ENCODE peak calls at places on chromosome 22, in six cellular contexts. T, N, J, U, H and Y are unnamed samples.

GRCh38 chr22:29313126-29314071 is 2.1 kb downstream of the RASL10A start:
- DNase-seq in N (no peak), H (no peak), J (peak; percentile 88), T (peak; percentile 86), U (peak; percentile 21), Y (peak; percentile 53)

GRCh38 chr22:50470491-50470890 is 4.3 kb downstream of the SBF1 start:
- DNase-seq in J (no peak), H (no peak), N (no peak), T (no peak), U (no peak), Y (no peak)

GRCh38 chr22:41288245-41288946 is 2.4 kb upstream of the RANGAP1 start:
- DNase-seq in H (no peak), U (no peak), J (no peak), N (peak; percentile 92), T (no peak), Y (no peak)

GRCh38 chr22:50302564-50302963 is 4.9 kb downstream of the PLXNB2 start:
- DNase-seq in H (no peak), T (peak; percentile 67), U (no peak), N (no peak), J (no peak), Y (no peak)

GRCh38 chr22:34902335-34902734 is 163.6 kb upstream of the ISX start:
- DNase-seq in T (no peak), N (no peak), H (no peak), J (no peak), U (no peak), Y (no peak)

GRCh38 chr22:35549338-35549737 is 8.7 kb downstream of the RASD2 start:
- DNase-seq in U (no peak), H (no peak), T (no peak), J (no peak), N (no peak), Y (no peak)

GRCh38 chr22:19571995-19572394 is 47.8 kb upstream of the CLDN5 start:
- DNase-seq in H (no peak), N (no peak), U (peak; percentile 38), T (no peak), J (no peak), Y (no peak)

GRCh38 chr22:18070556-18071306 is 7.1 kb upstream of the PEX26 start:
- DNase-seq in T (no peak), N (peak; percentile 25), J (peak; percentile 53), H (no peak), U (no peak), Y (no peak)

GRCh38 chr22:48940266-48940987 is 887.2 kb downstream of the BRD1 start:
- DNase-seq in T (no peak), J (peak; percentile 37), H (no peak), U (no peak), N (no peak), Y (no peak)

GRCh38 chr22:45318558-45319318 is 9.0 kb downstream of the FAM118A start:
- DNase-seq in J (no peak), T (no peak), N (no peak), H (peak; percentile 46), U (no peak), Y (no peak)

GRCh38 chr22:48711669-48712068 is 1116.0 kb downstream of the BRD1 start:
- DNase-seq in J (no peak), N (no peak), T (no peak), H (no peak), U (no peak), Y (no peak)

GRCh38 chr22:42366815-42367581 is 65.2 kb downstream of the NFAM1 start:
- DNase-seq in H (no peak), N (no peak), J (no peak), T (no peak), U (no peak), Y (no peak)

GRCh38 chr22:44583076-44583760 is 85.2 kb upstream of the RTL6 start:
- DNase-seq in U (no peak), N (no peak), J (no peak), H (no peak), T (no peak), Y (no peak)

GRCh38 chr22:50307891-50308596 is 598 bp upstream of the PLXNB2 start:
- DNase-seq in U (no peak), N (no peak), T (no peak), J (no peak), H (no peak), Y (no peak)

GRCh38 chr22:29167032-29167911 is 38.4 kb upstream of the EMID1 start:
- DNase-seq in N (no peak), T (no peak), U (no peak), J (no peak), H (peak; percentile 100), Y (peak; percentile 78)

GRCh38 chr22:20131593-20131855 is at the start of gene ZDHHC8:
- DNase-seq in N (no peak), U (peak; percentile 96), J (no peak), H (no peak), T (no peak), Y (peak; percentile 66)

GRCh38 chr22:45335021-45335818 is 25.5 kb downstream of the FAM118A start:
- DNase-seq in N (no peak), U (no peak), T (peak; percentile 48), H (no peak), J (peak; percentile 52), Y (no peak)

GRCh38 chr22:20316844-20317401 is 2.9 kb downstream of the DGCR6L start:
- DNase-seq in T (no peak), J (peak; percentile 35), N (no peak), H (no peak), U (peak; percentile 25), Y (no peak)

GRCh38 chr22:43006753-43007152 is 8.2 kb downstream of the PACSIN2 start:
- DNase-seq in J (no peak), T (no peak), H (no peak), N (no peak), U (no peak), Y (no peak)

GRCh38 chr22:34429314-34429713 is 509.0 kb upstream of the LARGE1 start:
- DNase-seq in T (no peak), U (no peak), H (no peak), J (no peak), N (no peak), Y (no peak)

GRCh38 chr22:50200333-50201190 is at the start of gene SELENOO:
- DNase-seq in H (no peak), N (peak; percentile 75), J (peak; percentile 85), U (peak; percentile 90), T (peak; percentile 100), Y (peak; percentile 100)

GRCh38 chr22:30430933-30431332 is 5.4 kb downstream of the MTFP1 start:
- DNase-seq in T (no peak), U (no peak), H (no peak), N (no peak), J (no peak), Y (no peak)

GRCh38 chr22:36036167-36036624 is 7.6 kb upstream of the RBFOX2 start:
- DNase-seq in N (no peak), H (no peak), T (peak; percentile 69), U (no peak), J (no peak), Y (no peak)

GRCh38 chr22:23970816-23971482 is 3.3 kb downstream of the DDT start:
- DNase-seq in U (peak; percentile 14), T (no peak), J (peak; percentile 36), H (no peak), N (no peak), Y (no peak)

DNA sequence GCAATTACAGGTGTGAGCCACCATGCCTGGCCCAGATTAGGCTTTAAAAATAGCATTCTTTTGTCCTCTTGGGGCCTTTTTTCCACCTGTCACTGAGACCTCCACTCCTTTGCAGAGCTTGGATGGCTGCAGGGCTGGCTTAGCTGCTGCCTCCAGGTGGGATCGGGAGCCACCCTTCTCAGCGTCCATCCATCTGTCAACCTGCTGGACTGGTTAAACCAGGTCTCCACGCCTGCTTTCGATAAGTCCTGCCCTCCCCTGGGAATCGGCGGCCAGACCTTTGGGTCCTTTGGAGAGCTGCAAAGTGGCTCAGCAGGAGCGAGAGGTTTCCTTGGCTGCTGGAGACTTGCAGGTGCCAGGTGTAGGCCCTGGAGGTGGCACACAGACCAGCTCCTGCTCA is 23.4 kb upstream of the GRAMD4 start:
- DNase-seq in H (no peak), U (no peak), J (no peak), N (no peak), T (no peak), Y (no peak)
- TF ChIP-seq TAF1 in H (no peak), U (no peak), J (no peak), N (no peak), T (no peak), Y (no peak)

GRCh38 chr22:21995660-21996059 is 13.1 kb upstream of the TOP3B start:
- DNase-seq in J (no peak), T (no peak), H (no peak), N (no peak), U (no peak), Y (no peak)
- TF ChIP-seq TAF1 in J (no peak), T (no peak), H (no peak), N (no peak), U (no peak), Y (no peak)

GRCh38 chr22:25783856-25784255 is 41.9 kb downstream of the MYO18B start:
- DNase-seq in U (no peak), T (no peak), N (no peak), J (no peak), H (no peak), Y (no peak)

GRCh38 chr22:25781801-25782200 is 39.8 kb downstream of the MYO18B start:
- DNase-seq in N (no peak), J (no peak), T (no peak), H (no peak), U (no peak), Y (no peak)

GRCh38 chr22:25791556-25791955 is 49.6 kb downstream of the MYO18B start:
- DNase-seq in T (no peak), J (no peak), U (no peak), H (no peak), N (no peak), Y (no peak)

GRCh38 chr22:25782831-25783230 is 40.8 kb downstream of the MYO18B start:
- DNase-seq in N (no peak), H (no peak), J (no peak), U (no peak), T (no peak), Y (no peak)

GRCh38 chr22:25786165-25786564 is 44.2 kb downstream of the MYO18B start:
- DNase-seq in U (no peak), J (no peak), H (no peak), N (no peak), T (no peak), Y (no peak)
- TF ChIP-seq TAF1 in U (no peak), J (no peak), H (no peak), N (no peak), T (no peak), Y (no peak)

GRCh38 chr22:37626144-37626543 is 13.3 kb upstream of the SH3BP1 start:
- DNase-seq in J (no peak), N (no peak), H (no peak), U (no peak), T (no peak), Y (no peak)

GRCh38 chr22:37628830-37629229 is 10.6 kb upstream of the SH3BP1 start:
- DNase-seq in J (no peak), N (no peak), H (no peak), U (no peak), T (no peak), Y (no peak)

GRCh38 chr22:37626556-37627075 is 12.9 kb upstream of the SH3BP1 start:
- DNase-seq in U (no peak), J (no peak), H (no peak), N (no peak), T (no peak), Y (no peak)

GRCh38 chr22:37627091-37627490 is 12.4 kb upstream of the SH3BP1 start:
- DNase-seq in T (no peak), U (no peak), H (no peak), N (no peak), J (no peak), Y (no peak)

GRCh38 chr22:37627545-37627944 is 11.9 kb upstream of the SH3BP1 start:
- DNase-seq in U (no peak), H (no peak), J (no peak), T (no peak), N (no peak), Y (no peak)
- TF ChIP-seq TAF1 in U (no peak), H (no peak), J (no peak), T (no peak), N (no peak), Y (no peak)

GRCh38 chr22:27094633-27095308 is 437.4 kb downstream of the MIAT start:
- DNase-seq in N (no peak), J (no peak), T (no peak), U (no peak), H (no peak), Y (no peak)
- TF ChIP-seq TAF1 in N (no peak), J (no peak), T (no peak), U (no peak), H (no peak), Y (no peak)